ENCODE peak calls at places on chromosomes 13 and 19, in nine cellular contexts. K is A549, P is upper lobe of right lung, T is fibroblast of lung, R is left ventricle myocardium inferior, W is kidney, Z is body of pancreas, F is tibial artery, J is endodermal cell. H is an unnamed sample.

GRCh38 chr19:30006206-30006605 is 64.2 kb downstream of the URI1 start:
- DNase-seq in F (no peak), J (no peak), Z (no peak), R (no peak), K (no peak), T (no peak), W (no peak), P (no peak), H (no peak)

GRCh38 chr13:110507678-110508381 is 53.7 kb downstream of the RAB20 start:
- DNase-seq in P (peak; percentile 84), F (no peak), K (no peak), T (no peak), J (no peak), W (peak; percentile 92), R (peak; percentile 63), Z (peak; percentile 89), H (no peak)

GRCh38 chr19:12802267-12803106 is 618 bp downstream of the THSD8 start:
- DNase-seq in W (no peak), R (no peak), P (no peak), J (no peak), F (no peak), Z (no peak), T (no peak), K (no peak), H (no peak)

GRCh38 chr13:31160857-31161582 is 684 bp downstream of the HSPH1 start:
- DNase-seq in J (peak; percentile 73), Z (peak; percentile 57), K (peak; percentile 20), F (peak; percentile 59), W (peak; percentile 85), P (peak; percentile 84), R (peak; percentile 48), T (peak; percentile 81), H (peak; percentile 56)

GRCh38 chr13:32175307-32175706 is 139.9 kb downstream of the ZAR1L start:
- DNase-seq in F (no peak), J (no peak), T (no peak), P (no peak), Z (no peak), R (no peak), W (no peak), K (no peak), H (no peak)

GRCh38 chr13:20073775-20074174 is 87.1 kb downstream of the GJA3 start:
- DNase-seq in P (no peak), Z (no peak), T (no peak), F (no peak), K (no peak), R (no peak), J (no peak), W (no peak), H (no peak)

GRCh38 chr19:46970815-46971214 is 48.8 kb upstream of the NPAS1 start:
- DNase-seq in R (peak; percentile 66), F (no peak), P (no peak), T (peak; percentile 37), W (peak; percentile 23), K (no peak), Z (no peak), J (no peak), H (no peak)

GRCh38 chr13:21130116-21130515 is 46.2 kb downstream of the SKA3 start:
- DNase-seq in Z (no peak), T (no peak), W (no peak), J (no peak), P (no peak), K (no peak), F (no peak), R (no peak), H (no peak)

GRCh38 chr13:66513728-66514127 is 716.4 kb downstream of the PCDH9 start:
- DNase-seq in R (no peak), F (no peak), W (no peak), K (no peak), P (no peak), Z (no peak), T (peak; percentile 81), J (no peak), H (no peak)

GRCh38 chr13:113139580-113139979 is 17.0 kb downstream of the F10 start:
- DNase-seq in R (no peak), J (no peak), K (no peak), Z (no peak), T (no peak), W (no peak), P (no peak), F (no peak), H (no peak)

GRCh38 chr13:101612736-101613135 is 160.3 kb downstream of the ITGBL1 start:
- DNase-seq in P (no peak), J (no peak), Z (no peak), R (no peak), W (no peak), T (no peak), K (no peak), F (no peak), H (no peak)

GRCh38 chr13:106566682-106567420 is 1.1 kb downstream of the ARGLU1 start:
- DNase-seq in J (peak; percentile 79), F (peak; percentile 63), P (peak; percentile 81), K (peak; percentile 55), T (peak; percentile 60), Z (peak; percentile 65), W (peak; percentile 83), R (peak; percentile 59), H (peak; percentile 57)

GRCh38 chr13:106568225-106569003 is 477 bp upstream of the ARGLU1 start:
- DNase-seq in F (no peak), P (no peak), T (no peak), J (no peak), K (no peak), Z (no peak), R (no peak), W (no peak), H (no peak)

GRCh38 chr13:106567421-106568224 is at the start of gene ARGLU1:
- DNase-seq in R (peak; percentile 94), W (peak; percentile 98), J (peak; percentile 98), K (peak; percentile 89), T (peak; percentile 86), P (peak; percentile 97), Z (peak; percentile 92), F (peak; percentile 90), H (peak; percentile 91)

GRCh38 chr13:106562301-106562700 is 5.6 kb downstream of the ARGLU1 start:
- DNase-seq in K (no peak), P (no peak), F (no peak), Z (no peak), T (no peak), R (no peak), J (no peak), W (no peak), H (no peak)

GRCh38 chr13:106565127-106565775 is 2.7 kb downstream of the ARGLU1 start:
- DNase-seq in K (no peak), W (no peak), F (no peak), J (no peak), T (no peak), P (no peak), Z (no peak), R (no peak), H (no peak)
- H3K4me3 ChIP-seq in K (peak overlapping the region; percentile 69), W (peak overlapping the region; percentile 89), F (peak overlapping the region; percentile 84), J (peak overlapping the region; percentile 97), T (peak overlapping the region; percentile 97), P (peak overlapping the region; percentile 85), Z (no peak overlapping the region), R (peak overlapping the region; percentile 95), H (no peak overlapping the region)

GRCh38 chr13:25409938-25410337 is 38.2 kb downstream of the ATP8A2 start:
- DNase-seq in R (no peak), T (no peak), Z (no peak), P (no peak), F (no peak), J (no peak), W (no peak), K (no peak), H (no peak)

GRCh38 chr13:25401958-25402357 is 30.2 kb downstream of the ATP8A2 start:
- DNase-seq in P (no peak), Z (no peak), F (no peak), J (no peak), W (no peak), R (no peak), K (no peak), T (no peak), H (no peak)

GRCh38 chr13:25406377-25406776 is 34.6 kb downstream of the ATP8A2 start:
- DNase-seq in W (no peak), F (no peak), P (no peak), R (no peak), Z (no peak), T (no peak), J (peak; percentile 67), K (peak; percentile 4), H (no peak)
- TF ChIP-seq CTCF in W (no peak), F (no peak), P (no peak), R (no peak), Z (no peak), T (no peak), J (peak; percentile 73), K (no peak), H (no peak)

DNA sequence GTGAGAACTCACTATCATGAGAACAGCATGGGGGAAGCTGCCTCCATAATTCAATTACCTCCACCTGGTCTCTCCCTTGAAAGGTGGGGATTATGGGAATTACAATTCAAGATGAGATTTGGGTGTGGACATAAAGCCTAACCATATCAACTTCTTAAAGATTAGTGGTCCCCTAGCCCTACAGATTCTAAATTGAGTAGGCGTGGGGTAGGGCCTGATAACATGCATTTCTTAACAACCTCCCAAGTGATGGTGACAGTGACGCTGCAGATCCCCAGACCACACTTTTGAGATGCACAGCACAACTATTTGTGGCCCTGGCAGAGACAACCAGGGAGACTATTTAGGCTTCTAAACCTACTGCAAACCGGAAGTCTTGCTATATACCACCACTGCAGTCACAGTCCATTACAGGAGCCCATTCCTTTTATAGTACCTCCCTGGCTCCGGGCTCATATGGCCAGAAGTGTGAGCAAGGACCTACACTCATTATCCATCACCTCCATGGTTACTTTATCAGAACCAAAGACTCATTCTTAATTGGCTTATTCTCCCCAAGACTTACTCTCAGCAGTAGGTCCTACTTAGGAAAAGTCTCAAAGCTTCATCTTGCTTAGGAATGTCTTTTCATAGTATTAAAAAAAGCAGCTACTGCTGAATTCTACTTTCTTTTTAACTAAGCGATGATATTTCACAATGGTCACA is 2.1 kb upstream of the DPY19L3 start:
- DNase-seq in Z (no peak), P (no peak), T (no peak), W (no peak), J (peak; percentile 55), K (no peak), F (no peak), R (no peak), H (no peak)
- H3K4me3 ChIP-seq in Z (no peak overlapping the region), P (no peak overlapping the region), T (no peak overlapping the region), W (no peak overlapping the region), J (peak overlapping the region; percentile 92), K (no peak overlapping the region), F (no peak overlapping the region), R (no peak overlapping the region), H (no peak overlapping the region)

DNA sequence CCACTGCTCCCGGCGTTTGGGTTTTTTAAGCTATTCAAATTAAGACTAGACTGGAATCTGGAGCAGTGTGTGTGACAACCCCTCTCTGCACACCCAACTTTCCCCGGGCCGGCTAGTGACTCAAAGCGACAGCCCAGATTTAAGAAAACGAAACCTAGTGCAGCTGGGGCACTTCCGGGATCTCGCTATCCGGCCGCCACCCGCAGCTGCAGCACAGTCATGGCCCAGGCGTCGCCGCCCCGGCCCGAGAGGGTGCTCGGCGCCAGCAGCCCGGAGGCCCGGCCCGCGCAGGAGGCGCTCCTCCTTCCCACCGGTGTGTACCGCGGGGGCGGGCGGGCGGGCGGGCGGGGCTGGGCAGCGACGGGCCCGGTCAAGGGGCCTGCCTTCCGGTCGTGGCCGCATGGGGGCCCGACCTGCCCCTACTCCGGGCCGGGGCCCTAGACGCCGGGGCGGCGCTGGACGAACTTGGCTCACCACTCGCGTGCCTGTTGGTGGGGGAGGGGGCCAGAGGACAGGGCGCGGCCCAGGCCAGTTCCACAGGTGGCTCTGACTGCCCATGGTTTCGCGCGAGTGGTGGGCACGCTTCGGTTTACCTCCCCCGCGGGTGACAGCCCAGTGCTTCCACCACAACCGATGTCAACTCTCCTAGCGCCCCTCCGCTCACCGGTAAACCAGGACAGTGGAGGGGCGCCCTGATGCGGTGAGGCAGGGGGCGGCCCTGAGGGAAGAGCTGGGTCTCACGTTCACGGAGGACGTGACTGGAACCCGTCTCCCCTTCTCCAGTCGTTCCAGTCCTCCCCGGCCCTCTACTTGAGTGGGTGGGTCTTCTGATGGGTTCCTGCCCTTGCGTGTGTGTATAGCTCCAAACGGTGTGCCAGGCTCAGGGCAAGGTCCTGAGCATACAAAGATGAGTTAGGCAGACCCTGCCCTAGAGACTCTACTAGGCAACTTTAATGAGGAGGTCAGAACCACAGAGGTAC is at the start of gene PHF11:
- DNase-seq in J (peak; percentile 89), T (peak; percentile 76), R (peak; percentile 81), P (peak; percentile 94), Z (peak; percentile 88), F (peak; percentile 82), W (peak; percentile 95), K (peak; percentile 56), H (peak; percentile 96)
- TF ChIP-seq CTCF in J (peak; percentile 56), T (no peak), R (peak; percentile 46), P (peak; percentile 16), Z (peak; percentile 26), F (no peak), W (no peak), K (no peak), H (no peak)

H was measured in lower leg skin.